ENCODE peak calls at places on chromosomes 2 and 18, in nine cellular contexts. J is uterus, E is HepG2, X is Peyer's patch, K is adrenal gland, R is A549, U is ovary, C is thyroid gland, H is transverse colon. W is an unnamed sample. For H3K4me1, the result is how much of the 10 kb centered on the place peaks cover.

GRCh38 chr2:3522851-3523481 is 3.6 kb upstream of the ADI1 start:
- DNase-seq in C (no peak), H (peak), J (peak), X (no peak), U (peak), R (no peak), E (peak), K (no peak), W (no peak)

GRCh38 chr2:172995323-172996244 is 80.1 kb upstream of the MAP3K20 start:
- DNase-seq in U (peak), H (peak), J (peak), E (peak), C (no peak), R (peak), X (no peak), K (no peak), W (no peak)

GRCh38 chr18:13446581-13447470 is 228.3 kb downstream of the LDLRAD4 start:
- DNase-seq in U (no peak), E (no peak), H (no peak), R (peak), C (no peak), J (no peak), X (no peak), K (peak), W (no peak)

GRCh38 chr18:13308369-13308768 is 89.8 kb downstream of the LDLRAD4 start:
- DNase-seq in R (no peak), K (no peak), J (no peak), X (no peak), H (no peak), E (no peak), C (no peak), U (no peak), W (no peak)

GRCh38 chr18:7678801-7679200 is 111.7 kb downstream of the PTPRM start:
- DNase-seq in E (no peak), U (no peak), J (no peak), R (no peak), K (no peak), H (no peak), X (no peak), C (no peak), W (no peak)

GRCh38 chr2:98669675-98670074 is 61.3 kb downstream of the MGAT4A start:
- DNase-seq in C (no peak), X (no peak), U (no peak), J (no peak), K (peak), H (no peak), R (peak), E (no peak), W (no peak)

GRCh38 chr2:190119257-190119656 is 56.7 kb upstream of the MSTN start:
- DNase-seq in J (peak), R (no peak), K (peak), C (peak), H (no peak), U (no peak), E (no peak), X (no peak), W (peak)

GRCh38 chr18:79403723-79404566 is 8.2 kb downstream of the NFATC1 start:
- DNase-seq in U (no peak), J (no peak), R (no peak), C (no peak), X (no peak), H (no peak), E (no peak), K (no peak), W (peak)

GRCh38 chr18:55038162-55038561 is 78.9 kb upstream of the CCDC68 start:
- DNase-seq in K (no peak), J (no peak), U (no peak), X (no peak), E (no peak), R (no peak), H (no peak), C (no peak), W (no peak)

GRCh38 chr18:79569720-79570119 is 109.9 kb upstream of the CTDP1 start:
- DNase-seq in J (peak), H (peak), E (no peak), K (peak), X (peak), U (peak), C (peak), R (no peak), W (peak)

GRCh38 chr18:57659463-57660102 is 37.9 kb upstream of the NARS1 start:
- DNase-seq in H (no peak), C (no peak), J (no peak), U (no peak), X (no peak), R (no peak), K (no peak), E (no peak), W (no peak)

GRCh38 chr2:209499071-209499470 is 75.2 kb downstream of the MAP2 start:
- DNase-seq in X (no peak), H (no peak), E (no peak), U (no peak), K (no peak), R (peak), C (no peak), J (no peak), W (no peak)

GRCh38 chr18:22734103-22734661 is 198.9 kb upstream of the RBBP8 start:
- DNase-seq in C (no peak), R (no peak), U (no peak), K (no peak), H (no peak), X (no peak), J (no peak), E (no peak), W (no peak)

GRCh38 chr2:213022987-213023386 is 128.4 kb downstream of the IKZF2 start:
- DNase-seq in X (no peak), U (no peak), K (no peak), C (no peak), R (no peak), J (no peak), H (no peak), E (no peak), W (no peak)

GRCh38 chr2:173984866-173985588 is 19.9 kb upstream of the SP3 start:
- DNase-seq in E (no peak), X (no peak), J (no peak), U (peak), C (no peak), K (no peak), R (peak), H (no peak), W (peak)

GRCh38 chr18:11149441-11150270 is at the start of gene PIEZO2:
- DNase-seq in H (peak), U (peak), X (no peak), J (no peak), E (peak), K (peak), R (peak), C (peak), W (peak)

GRCh38 chr2:29966256-29966655 is 44.9 kb upstream of the ALK start:
- DNase-seq in X (no peak), U (no peak), J (no peak), H (no peak), K (no peak), C (no peak), R (no peak), E (no peak), W (no peak)

GRCh38 chr18:3402962-3403585 is 46.9 kb upstream of the TGIF1 start:
- DNase-seq in E (no peak), U (no peak), K (no peak), R (peak), X (no peak), C (no peak), H (no peak), J (no peak), W (no peak)

DNA sequence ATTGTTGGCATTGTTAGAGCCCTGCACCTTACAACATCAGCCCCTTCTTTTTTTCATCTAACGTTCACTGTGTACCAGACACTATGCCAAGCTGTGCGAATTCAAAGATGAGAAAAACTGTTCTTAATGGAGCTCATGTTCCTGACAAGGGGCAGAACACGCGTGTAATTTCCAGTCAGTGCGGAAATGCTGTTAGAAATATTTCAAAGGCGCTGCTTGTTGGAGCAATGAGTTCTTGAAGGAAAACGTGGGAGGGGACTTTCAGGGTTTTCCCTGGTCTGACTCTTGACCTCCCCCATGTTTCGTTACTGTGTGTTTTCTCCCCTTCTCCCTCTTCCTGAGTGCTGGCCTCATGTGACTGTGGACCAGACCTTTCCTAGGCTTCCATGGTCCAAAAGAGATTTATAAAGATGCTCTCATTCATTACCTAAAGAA is 1.5 kb downstream of the MTHFD2 start:
- DNase-seq in U (no peak), H (no peak), C (no peak), X (no peak), K (no peak), E (no peak), J (no peak), R (no peak), W (no peak)
- TF ChIP-seq POLR2A in U (no peak), H (no peak), C (no peak), X (no peak), K (no peak), E (no peak), J (no peak), R (no peak), W (no peak)

DNA sequence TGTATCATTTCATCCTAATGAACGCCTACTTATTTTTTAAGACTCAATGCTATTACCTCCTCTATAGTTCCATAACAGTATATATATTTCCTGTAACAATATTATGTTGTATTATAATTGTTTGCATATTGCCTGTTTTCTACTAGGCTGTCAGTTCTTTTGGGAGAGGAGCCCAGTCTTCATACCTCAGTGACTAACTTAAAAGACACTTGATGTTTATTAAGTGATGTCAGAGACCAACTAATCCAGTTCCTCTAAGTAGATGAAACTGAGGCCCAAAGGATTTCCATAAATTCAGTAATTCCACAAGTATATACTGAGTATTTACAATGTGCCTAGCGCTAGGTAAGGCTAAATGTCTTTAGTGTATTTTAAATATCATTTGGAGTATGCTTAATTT is 48.9 kb upstream of the AAK1 start:
- DNase-seq in J (no peak), C (no peak), R (no peak), K (no peak), X (no peak), E (no peak), U (no peak), H (no peak), W (no peak)
- H3K4me1 ChIP-seq in J (under half), C (under half), R (under half), K (under half), X (under half), E (under half), U (under half), H (under half), W (under half)

GRCh38 chr2:171554991-171555615 is 32.8 kb downstream of the CYBRD1 start:
- DNase-seq in K (no peak), R (no peak), C (no peak), H (no peak), E (no peak), X (no peak), U (no peak), J (no peak), W (no peak)

GRCh38 chr2:171550613-171551012 is 28.3 kb downstream of the CYBRD1 start:
- DNase-seq in R (no peak), X (no peak), H (no peak), K (no peak), C (no peak), E (no peak), J (no peak), U (no peak), W (no peak)

GRCh38 chr2:171551836-171552235 is 29.6 kb downstream of the CYBRD1 start:
- DNase-seq in J (no peak), C (no peak), H (no peak), E (no peak), K (no peak), R (no peak), U (no peak), X (no peak), W (no peak)

GRCh38 chr2:171553236-171553635 is 31.0 kb downstream of the CYBRD1 start:
- DNase-seq in J (no peak), R (no peak), U (no peak), K (no peak), X (no peak), H (no peak), E (peak), C (no peak), W (no peak)

DNA sequence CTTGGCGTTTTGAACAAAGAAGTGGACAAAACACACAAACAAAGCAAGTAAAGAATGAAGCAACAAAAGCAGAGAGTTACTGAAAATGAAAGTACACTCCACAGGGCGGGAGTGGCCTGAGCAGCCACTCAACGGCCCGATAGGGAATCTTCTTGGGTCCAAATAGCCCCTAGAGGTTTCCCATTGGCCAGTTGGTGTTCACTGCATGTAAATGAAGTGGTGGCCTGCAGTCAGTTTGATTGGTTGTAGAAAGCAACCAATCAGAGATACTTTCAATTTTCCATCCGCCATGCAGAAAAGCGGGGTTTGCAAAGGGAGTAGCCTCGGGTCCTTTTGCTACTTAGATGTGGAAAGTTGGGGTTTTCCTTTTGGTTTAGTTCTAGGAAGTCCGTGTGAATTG is 31.6 kb downstream of the CYBRD1 start:
- DNase-seq in E (peak), U (peak), X (no peak), K (peak), H (peak), J (no peak), C (peak), R (peak), W (peak)
- TF ChIP-seq POLR2A in E (peak), U (no peak), X (no peak), K (no peak), H (no peak), J (no peak), C (no peak), R (peak), W (no peak)

DNA sequence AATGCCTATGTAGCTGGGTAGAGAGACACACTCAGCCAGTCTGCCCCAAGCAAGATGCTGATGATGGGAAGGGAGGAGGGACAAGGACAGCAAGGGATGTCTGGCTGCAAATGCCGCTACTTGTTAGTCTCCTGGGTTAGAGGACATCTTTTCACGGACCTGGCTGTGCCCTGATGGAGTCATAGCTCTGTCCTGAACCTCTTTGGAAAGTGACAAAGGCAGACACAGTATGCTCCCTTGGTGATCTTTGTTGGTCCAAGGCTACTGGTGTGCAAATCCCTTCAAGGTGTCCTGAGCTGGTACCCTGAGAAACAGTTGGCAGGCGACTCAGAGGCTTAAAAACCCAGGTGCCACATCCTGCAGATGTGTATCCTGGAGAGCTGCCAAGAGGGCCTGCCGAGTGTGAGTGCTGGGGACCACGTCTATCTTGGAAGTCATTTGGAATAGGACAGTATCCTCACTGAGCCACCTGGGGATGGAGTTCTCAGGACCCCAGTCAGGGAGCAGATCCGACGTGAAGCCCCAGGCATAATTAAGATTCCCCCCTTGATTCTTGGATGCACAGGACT is 10.8 kb downstream of the FOSL2 start:
- DNase-seq in E (no peak), U (no peak), J (no peak), X (no peak), C (no peak), K (no peak), H (no peak), R (no peak), W (no peak)
- H3K4me1 ChIP-seq in E (half or more), U (under half), J (under half), X (under half), C (under half), K (half or more), H (under half), R (half or more), W (under half)

DNA sequence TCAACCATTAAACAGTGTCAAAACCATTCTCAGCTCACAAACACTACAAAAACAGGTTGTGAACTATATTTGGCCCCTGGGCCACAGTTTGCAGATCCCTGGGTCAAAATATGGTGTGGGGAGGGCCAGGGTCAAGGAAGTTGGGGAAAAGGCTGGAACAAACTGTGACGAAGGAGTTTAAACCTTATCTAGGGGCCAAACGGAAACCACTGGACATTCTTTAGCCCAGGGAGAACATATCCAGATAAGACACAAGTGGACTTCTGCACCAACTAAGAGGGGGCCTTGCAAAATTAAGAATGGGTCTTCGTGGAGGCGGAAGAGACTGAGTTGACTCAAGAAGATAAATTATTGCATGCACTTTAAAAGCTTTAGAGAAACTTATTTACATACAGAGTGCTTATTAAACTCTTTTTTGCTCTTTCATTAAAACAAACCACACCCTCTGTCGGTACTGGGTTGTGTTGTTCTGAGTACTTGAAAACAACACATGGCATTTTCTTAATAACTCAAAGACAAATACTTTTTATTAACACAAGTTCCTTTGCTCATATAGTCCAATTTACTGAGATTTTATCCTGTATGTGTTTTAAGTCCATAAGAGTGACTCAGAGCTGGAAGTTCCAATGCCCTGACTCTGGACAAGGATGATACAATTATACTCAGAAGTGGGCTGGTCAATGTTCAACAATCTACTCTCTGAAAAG is 5.3 kb upstream of the ASAP2 start:
- DNase-seq in C (no peak), X (no peak), E (no peak), J (no peak), H (no peak), K (no peak), U (no peak), R (no peak), W (no peak)
- TF ChIP-seq POLR2A in C (no peak), X (no peak), E (no peak), J (no peak), H (no peak), K (no peak), U (no peak), R (no peak), W (no peak)

GRCh38 chr2:236571161-236571560 is 1.5 kb downstream of the ACKR3 start:
- DNase-seq in K (no peak), C (peak), X (peak), U (no peak), E (no peak), H (no peak), R (no peak), J (no peak), W (no peak)

GRCh38 chr2:236568068-236568921 is 1.3 kb upstream of the ACKR3 start:
- DNase-seq in K (peak), H (peak), X (peak), R (no peak), E (no peak), U (peak), J (peak), C (peak), W (peak)

GRCh38 chr2:236570081-236570979 is 705 bp downstream of the ACKR3 start:
- DNase-seq in H (no peak), C (peak), E (no peak), X (peak), R (no peak), J (no peak), U (no peak), K (no peak), W (no peak)

GRCh38 chr2:236569593-236569973 is at the start of gene ACKR3:
- DNase-seq in U (peak), C (peak), H (peak), R (peak), K (peak), X (peak), E (peak), J (peak), W (peak)

DNA sequence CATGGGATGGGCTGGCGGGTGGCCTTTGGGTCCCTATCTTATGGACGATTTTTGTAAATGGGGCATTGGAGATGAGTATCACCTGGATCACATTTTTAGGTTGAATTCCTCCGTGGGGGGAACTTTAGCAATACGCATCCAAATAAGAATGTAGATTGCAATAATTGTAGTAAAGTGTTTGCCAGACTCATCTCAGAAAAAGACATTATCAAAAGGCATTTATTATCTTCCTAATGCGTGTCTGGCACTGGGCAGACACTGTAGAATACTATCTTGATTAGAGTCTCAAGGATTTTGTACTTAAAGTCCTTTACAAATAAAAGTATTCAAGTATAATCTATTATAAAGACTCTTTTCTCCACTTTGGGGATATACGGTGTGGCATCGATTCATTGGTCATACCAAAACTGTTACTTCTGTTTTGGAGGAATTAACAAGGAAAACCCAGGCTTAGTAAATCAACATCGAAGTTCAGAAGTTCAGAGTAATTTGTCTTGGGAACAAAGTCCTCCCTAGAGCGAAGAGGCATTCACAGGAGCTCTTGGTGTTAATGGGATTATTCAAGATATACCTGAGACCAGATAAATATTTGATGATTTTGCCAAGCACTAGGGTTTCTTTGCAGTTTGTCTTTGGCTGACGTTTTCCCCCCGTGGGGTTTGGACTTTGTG is 568 bp upstream of the ACKR3 start:
- DNase-seq in R (no peak), K (no peak), C (no peak), H (no peak), U (no peak), E (no peak), X (no peak), J (no peak), W (no peak)
- H3K4me1 ChIP-seq in R (under half), K (under half), C (under half), H (under half), U (under half), E (under half), X (under half), J (under half), W (under half)